ENCODE peak calls at places on chromosome 3, in six cellular contexts. J, T, S, N, G and X are unnamed samples.
A peak's percentile ranks its signal among the peaks of the same experiment; 100 is the strongest.

GRCh38 chr3:184176377-184177330 is 2.0 kb downstream of the AP2M1 start:
- DNase-seq in J (peak; percentile 45), T (peak; percentile 63), S (peak; percentile 86), N (no peak), G (peak; percentile 47), X (peak; percentile 57)

GRCh38 chr3:182766108-182766507 is 27.2 kb upstream of the ATP11B start:
- DNase-seq in J (no peak), T (no peak), S (no peak), N (no peak), G (no peak), X (no peak)

GRCh38 chr3:85316252-85316651 is 357.5 kb downstream of the CADM2 start:
- DNase-seq in J (no peak), T (no peak), S (no peak), N (no peak), G (no peak), X (no peak)

GRCh38 chr3:128432898-128433629 is 33.6 kb downstream of the DNAJB8 start:
- DNase-seq in J (no peak), T (no peak), S (no peak), N (no peak), G (peak; percentile 56), X (no peak)

GRCh38 chr3:186048119-186048518 is 60.8 kb downstream of the ETV5 start:
- DNase-seq in J (no peak), T (no peak), S (no peak), N (no peak), G (no peak), X (no peak)

GRCh38 chr3:52013802-52014598 is 18.3 kb upstream of the RPL29 start:
- DNase-seq in J (no peak), T (no peak), S (no peak), N (no peak), G (no peak), X (no peak)

GRCh38 chr3:126057547-126057819 is 26.4 kb downstream of the SLC41A3 start:
- DNase-seq in J (no peak), T (no peak), S (no peak), N (no peak), G (no peak), X (no peak)

GRCh38 chr3:79063629-79064028 is 704.2 kb downstream of the ROBO1 start:
- DNase-seq in J (no peak), T (no peak), S (no peak), N (no peak), G (no peak), X (no peak)

GRCh38 chr3:187242900-187243299 is 45.6 kb downstream of the RTP1 start:
- DNase-seq in J (no peak), T (no peak), S (no peak), N (no peak), G (no peak), X (no peak)

GRCh38 chr3:39460677-39461076 is 6.8 kb upstream of the MOBP start:
- DNase-seq in J (no peak), T (no peak), S (no peak), N (no peak), G (no peak), X (no peak)

GRCh38 chr3:27677554-27677953 is 44.6 kb downstream of the EOMES start:
- DNase-seq in J (no peak), T (no peak), S (no peak), N (no peak), G (no peak), X (no peak)

GRCh38 chr3:53243785-53244184 is 12.0 kb downstream of the TKT start:
- DNase-seq in J (no peak), T (no peak), S (no peak), N (no peak), G (no peak), X (no peak)

GRCh38 chr3:124360626-124361025 is 368.7 kb upstream of the ROPN1 start:
- DNase-seq in J (no peak), T (no peak), S (no peak), N (no peak), G (no peak), X (no peak)

GRCh38 chr3:177057768-177058167 is 139.5 kb downstream of the TBL1XR1 start:
- DNase-seq in J (no peak), T (no peak), S (no peak), N (peak; percentile 20), G (no peak), X (no peak)

GRCh38 chr3:138875096-138875753 is 40.5 kb upstream of the PIK3CB start:
- DNase-seq in J (no peak), T (no peak), S (no peak), N (no peak), G (no peak), X (no peak)

GRCh38 chr3:127172670-127173515 is 20.0 kb upstream of the PRR23E start:
- DNase-seq in J (no peak), T (no peak), S (no peak), N (no peak), G (no peak), X (no peak)

GRCh38 chr3:7576506-7576905 is 715.6 kb downstream of the GRM7 start:
- DNase-seq in J (no peak), T (no peak), S (no peak), N (no peak), G (no peak), X (no peak)

GRCh38 chr3:46162975-46163550 is 45.0 kb downstream of the CCR1 start:
- DNase-seq in J (no peak), T (no peak), S (no peak), N (no peak), G (no peak), X (no peak)

GRCh38 chr3:123724306-123724705 is 139.5 kb upstream of the HACD2 start:
- DNase-seq in J (no peak), T (no peak), S (no peak), N (no peak), G (no peak), X (no peak)

GRCh38 chr3:4866841-4867240 is 112.4 kb upstream of the BHLHE40 start:
- DNase-seq in J (no peak), T (no peak), S (no peak), N (no peak), G (no peak), X (no peak)

GRCh38 chr3:160040181-160040580 is 51.5 kb downstream of the IL12A start:
- DNase-seq in J (no peak), T (no peak), S (no peak), N (no peak), G (no peak), X (no peak)

GRCh38 chr3:179671709-179672337 is 19.0 kb downstream of the USP13 start:
- DNase-seq in J (no peak), T (no peak), S (peak; percentile 29), N (no peak), G (no peak), X (no peak)

GRCh38 chr3:176579741-176580185 is 617.5 kb downstream of the TBL1XR1 start:
- DNase-seq in J (no peak), T (no peak), S (no peak), N (no peak), G (no peak), X (no peak)

GRCh38 chr3:42701371-42702065 is 1.1 kb downstream of the HHATL start:
- DNase-seq in J (peak; percentile 54), T (peak; percentile 48), S (peak; percentile 79), N (peak; percentile 69), G (peak; percentile 54), X (peak; percentile 12)

GRCh38 chr3:149603126-149604074 is 54.4 kb downstream of the WWTR1 start:
- DNase-seq in J (no peak), T (no peak), S (no peak), N (no peak), G (no peak), X (no peak)

GRCh38 chr3:126743781-126744180 is 39.7 kb downstream of the CHCHD6 start:
- DNase-seq in J (no peak), T (no peak), S (no peak), N (no peak), G (no peak), X (no peak)

GRCh38 chr3:12301513-12301912 is 12.6 kb downstream of the PPARG start:
- DNase-seq in J (peak; percentile 58), T (no peak), S (no peak), N (no peak), G (no peak), X (no peak)

GRCh38 chr3:177410734-177411133 is 213.5 kb upstream of the TBL1XR1 start:
- DNase-seq in J (peak; percentile 75), T (no peak), S (no peak), N (no peak), G (peak; percentile 78), X (no peak)

GRCh38 chr3:57756528-57757401 is 656 bp downstream of the SLMAP start:
- DNase-seq in J (peak; percentile 46), T (peak; percentile 67), S (peak; percentile 63), N (peak; percentile 29), G (peak; percentile 49), X (peak; percentile 22)

GRCh38 chr3:105277656-105278055 is 89.1 kb upstream of the ALCAM start:
- DNase-seq in J (no peak), T (no peak), S (no peak), N (no peak), G (no peak), X (no peak)

GRCh38 chr3:42539871-42540714 is 37.6 kb downstream of the VIPR1 start:
- DNase-seq in J (peak; percentile 79), T (peak; percentile 84), S (peak; percentile 49), N (peak; percentile 74), G (peak; percentile 84), X (no peak)

GRCh38 chr3:65483475-65483874 is 555.2 kb downstream of the MAGI1 start:
- DNase-seq in J (peak; percentile 81), T (peak; percentile 65), S (peak; percentile 77), N (no peak), G (peak; percentile 77), X (no peak)

GRCh38 chr3:129577925-129578742 is 28.3 kb downstream of the PLXND1 start:
- DNase-seq in J (no peak), T (no peak), S (no peak), N (peak; percentile 77), G (no peak), X (no peak)

GRCh38 chr3:63993653-63994079 is 29.6 kb downstream of the PSMD6 start:
- DNase-seq in J (peak; percentile 68), T (peak; percentile 60), S (peak; percentile 70), N (peak; percentile 44), G (peak; percentile 82), X (no peak)

GRCh38 chr3:187713504-187713903 is 11.1 kb upstream of the RTP2 start:
- DNase-seq in J (no peak), T (no peak), S (no peak), N (no peak), G (no peak), X (no peak)

GRCh38 chr3:65303431-65303830 is 615.6 kb upstream of the ADAMTS9 start:
- DNase-seq in J (no peak), T (no peak), S (no peak), N (no peak), G (no peak), X (no peak)

GRCh38 chr3:8972614-8973013 is 9.3 kb upstream of the RAD18 start:
- DNase-seq in J (no peak), T (no peak), S (no peak), N (no peak), G (no peak), X (no peak)